ENCODE peak calls at places on chromosomes 2 and 18, in four cellular contexts. B is SK-N-DZ; L is epithelial cell of esophagus; P is stimulated activated CD8-positive, alpha-beta memory T cell treated with anti-CD3 and anti-CD28 coated beads, Interleukin-4, amount 100 ng/mL, for 1 hour. N is an unnamed sample.

GRCh38 chr2:25558262-25558661 is 115.1 kb downstream of the DTNB start:
- DNase-seq in B (no peak), L (peak), P (no peak), N (no peak)

GRCh38 chr2:28449489-28450395 is 46.1 kb upstream of the PLB1 start:
- DNase-seq in P (peak), L (peak), B (no peak), N (no peak)

GRCh38 chr18:9103488-9103887 is 989 bp downstream of the NDUFV2 start:
- DNase-seq in B (no peak), L (no peak), P (no peak), N (no peak)

GRCh38 chr2:169507698-169508097 is 1.8 kb upstream of the KLHL41 start:
- DNase-seq in L (peak), P (no peak), B (no peak), N (no peak)

GRCh38 chr2:25639131-25639530 is 34.2 kb downstream of the DTNB start:
- DNase-seq in P (no peak), B (no peak), L (no peak), N (no peak)

GRCh38 chr18:61850756-61851155 is 42.1 kb downstream of the RNF152 start:
- DNase-seq in L (peak), P (no peak), B (peak), N (no peak)

GRCh38 chr2:162025121-162025911 is 48.7 kb downstream of the DPP4 start:
- DNase-seq in P (no peak), B (no peak), L (no peak), N (no peak)

GRCh38 chr2:134900151-134900550 is 18.5 kb upstream of the CCNT2 start:
- DNase-seq in P (no peak), B (no peak), L (peak), N (no peak)

GRCh38 chr2:12317853-12318426 is 398.8 kb upstream of the TRIB2 start:
- DNase-seq in L (peak), B (no peak), P (no peak), N (no peak)

GRCh38 chr18:55650363-55650870 is 62.4 kb upstream of the TCF4 start:
- DNase-seq in B (no peak), L (peak), P (no peak), N (no peak)

GRCh38 chr2:25089605-25090424 is 47.9 kb downstream of the EFR3B start:
- DNase-seq in L (no peak), P (no peak), B (no peak), N (no peak)

GRCh38 chr2:174364628-174365027 is 29.9 kb downstream of the SP9 start:
- DNase-seq in L (no peak), P (no peak), B (no peak), N (no peak)

GRCh38 chr2:31979966-31980365 is 30.8 kb downstream of the MEMO1 start:
- DNase-seq in L (no peak), P (no peak), B (no peak), N (no peak)

GRCh38 chr2:128309341-128310093 is 9.2 kb downstream of the HS6ST1 start:
- DNase-seq in P (no peak), B (peak), L (no peak), N (peak)

GRCh38 chr18:72652990-72653593 is 109.0 kb upstream of the CBLN2 start:
- DNase-seq in B (peak), L (peak), P (no peak), N (peak)

GRCh38 chr2:66550826-66551225 is 115.9 kb downstream of the MEIS1 start:
- DNase-seq in B (no peak), P (no peak), L (peak), N (no peak)

N was measured in BE2C.